ENCODE peak calls at places on chromosome 16, in eight cellular contexts. W is D721Med; U is upper lobe of right lung; S is tibial artery; B is HTR-8/SVneo; L is putamen; A is activated CD4-positive, CD25-positive, alpha-beta regulatory T cell; I is mesendoderm. E is an unnamed sample.

GRCh38 chr16:4058386-4058785 is 57.9 kb downstream of the ADCY9 start:
- DNase-seq in W (no peak), S (no peak), U (no peak), B (peak), L (no peak), I (no peak), A (no peak), E (no peak)

GRCh38 chr16:88842806-88843205 is 13.9 kb downstream of the GALNS start:
- DNase-seq in L (no peak), U (no peak), B (no peak), W (no peak), I (no peak), A (no peak), S (no peak), E (no peak)

GRCh38 chr16:1457489-1458245 is 13.3 kb upstream of the CCDC154 start:
- DNase-seq in A (no peak), W (no peak), B (no peak), L (no peak), S (no peak), U (no peak), I (no peak), E (no peak)

GRCh38 chr16:83856846-83857245 is 42.1 kb upstream of the MLYCD start:
- DNase-seq in U (no peak), B (no peak), A (no peak), S (no peak), L (no peak), W (no peak), I (no peak), E (no peak)

GRCh38 chr16:81901483-81901882 is 109.8 kb downstream of the SDR42E1 start:
- DNase-seq in U (no peak), L (no peak), A (no peak), S (no peak), W (no peak), B (peak), I (no peak), E (no peak)

GRCh38 chr16:87678618-87679017 is 76.3 kb downstream of the JPH3 start:
- DNase-seq in S (no peak), U (no peak), I (no peak), B (no peak), A (no peak), W (no peak), L (no peak), E (no peak)

GRCh38 chr16:76265434-76266045 is 11.7 kb upstream of the CNTNAP4 start:
- DNase-seq in A (no peak), U (no peak), S (no peak), W (no peak), B (no peak), I (peak), L (no peak), E (no peak)

GRCh38 chr16:18842565-18842964 is 41.2 kb upstream of the ARL6IP1 start:
- DNase-seq in U (no peak), B (no peak), S (no peak), A (no peak), I (no peak), L (no peak), W (no peak), E (no peak)

GRCh38 chr16:86033971-86034370 is 135.0 kb downstream of the IRF8 start:
- DNase-seq in S (no peak), A (no peak), L (no peak), U (peak), B (no peak), I (no peak), W (no peak), E (no peak)

GRCh38 chr16:88863426-88863825 is 3.0 kb downstream of the PABPN1L start:
- DNase-seq in W (no peak), A (no peak), S (no peak), L (no peak), B (no peak), U (no peak), I (no peak), E (no peak)

GRCh38 chr16:54936086-54936978 is 5.7 kb downstream of the IRX5 start:
- DNase-seq in W (no peak), I (peak), B (no peak), L (no peak), S (no peak), U (no peak), A (no peak), E (no peak)

GRCh38 chr16:58264961-58265479 is 29.8 kb downstream of the PRSS54 start:
- DNase-seq in W (no peak), I (peak), U (no peak), L (no peak), A (no peak), B (peak), S (no peak), E (peak)

GRCh38 chr16:76059186-76059585 is 218.0 kb upstream of the CNTNAP4 start:
- DNase-seq in I (no peak), S (no peak), B (no peak), U (no peak), A (no peak), L (no peak), W (no peak), E (no peak)

GRCh38 chr16:73735018-73735417 is 561.6 kb upstream of the PSMD7 start:
- DNase-seq in L (no peak), A (no peak), S (no peak), B (no peak), W (no peak), I (no peak), U (no peak), E (no peak)

E was measured in H54.